ENCODE peak calls at places on chromosome 1, in nine cellular contexts. H, T, L, Y, C, G, O, V and P are unnamed samples.

GRCh38 chr1:50610563-50610962 is 187.3 kb upstream of the DMRTA2 start:
- DNase-seq in H (no peak), T (no peak), L (no peak), Y (no peak), C (no peak), G (no peak), O (no peak), V (no peak), P (no peak)

GRCh38 chr1:42767510-42767924 is 468 bp downstream of the C1orf50 start:
- DNase-seq in H (peak), T (no peak), L (peak), Y (no peak), C (peak), G (no peak), O (peak), V (no peak), P (no peak)

GRCh38 chr1:175373786-175374623 is 181.4 kb upstream of the KIAA0040 start:
- DNase-seq in H (peak), T (peak), L (no peak), Y (no peak), C (no peak), G (no peak), O (peak), V (no peak), P (no peak)

GRCh38 chr1:29315876-29316275 is 79.6 kb downstream of the PTPRU start:
- DNase-seq in H (no peak), T (no peak), L (no peak), Y (no peak), C (no peak), G (no peak), O (no peak), V (no peak), P (no peak)

GRCh38 chr1:53804791-53805505 is 33.1 kb downstream of the NDC1 start:
- DNase-seq in H (peak), T (no peak), L (no peak), Y (no peak), C (peak), G (no peak), O (no peak), V (no peak), P (no peak)

GRCh38 chr1:232378266-232379041 is 251.5 kb downstream of the SIPA1L2 start:
- DNase-seq in H (peak), T (no peak), L (no peak), Y (no peak), C (no peak), G (peak), O (peak), V (no peak), P (no peak)

GRCh38 chr1:208010487-208011079 is 99.7 kb upstream of the CD34 start:
- DNase-seq in H (no peak), T (no peak), L (no peak), Y (no peak), C (no peak), G (no peak), O (no peak), V (no peak), P (no peak)

GRCh38 chr1:113981962-113982931 is 3.0 kb downstream of the OLFML3 start:
- DNase-seq in H (no peak), T (no peak), L (peak), Y (no peak), C (peak), G (peak), O (peak), V (peak), P (peak)

GRCh38 chr1:33082575-33083112 is 1.7 kb downstream of the AZIN2 start:
- DNase-seq in H (no peak), T (no peak), L (no peak), Y (no peak), C (no peak), G (no peak), O (no peak), V (no peak), P (no peak)

GRCh38 chr1:46453449-46453848 is 36.2 kb upstream of the DMBX1 start:
- DNase-seq in H (no peak), T (no peak), L (no peak), Y (no peak), C (no peak), G (no peak), O (no peak), V (no peak), P (no peak)

GRCh38 chr1:153344718-153345025 is 4.0 kb downstream of the PGLYRP4 start:
- DNase-seq in H (no peak), T (no peak), L (no peak), Y (no peak), C (no peak), G (no peak), O (no peak), V (no peak), P (no peak)

GRCh38 chr1:65469126-65469888 is 48.8 kb downstream of the LEPR start:
- DNase-seq in H (no peak), T (no peak), L (no peak), Y (no peak), C (peak), G (no peak), O (no peak), V (no peak), P (no peak)

GRCh38 chr1:212646588-212646987 is 38.0 kb downstream of the ATF3 start:
- DNase-seq in H (no peak), T (no peak), L (no peak), Y (no peak), C (no peak), G (no peak), O (no peak), V (no peak), P (no peak)

GRCh38 chr1:14340244-14340800 is 258.2 kb upstream of the KAZN start:
- DNase-seq in H (no peak), T (no peak), L (no peak), Y (no peak), C (peak), G (no peak), O (peak), V (no peak), P (no peak)

GRCh38 chr1:189597083-189597482 is 880.6 kb downstream of the BRINP3 start:
- DNase-seq in H (peak), T (no peak), L (no peak), Y (no peak), C (no peak), G (peak), O (no peak), V (no peak), P (no peak)

GRCh38 chr1:1560178-1560577 is 14.5 kb downstream of the SSU72 start:
- DNase-seq in H (no peak), T (no peak), L (no peak), Y (no peak), C (no peak), G (no peak), O (no peak), V (no peak), P (no peak)

GRCh38 chr1:112541299-112541698 is 32.5 kb downstream of the WNT2B start:
- DNase-seq in H (no peak), T (no peak), L (no peak), Y (no peak), C (no peak), G (no peak), O (no peak), V (no peak), P (no peak)

GRCh38 chr1:17922833-17923232 is 167.7 kb downstream of the ACTL8 start:
- DNase-seq in H (peak), T (peak), L (peak), Y (no peak), C (peak), G (peak), O (peak), V (no peak), P (peak)
- TF ChIP-seq CTCF in H (peak), T (peak), L (no peak), Y (peak), C (peak), G (no peak), O (peak), V (peak), P (no peak)

DNA sequence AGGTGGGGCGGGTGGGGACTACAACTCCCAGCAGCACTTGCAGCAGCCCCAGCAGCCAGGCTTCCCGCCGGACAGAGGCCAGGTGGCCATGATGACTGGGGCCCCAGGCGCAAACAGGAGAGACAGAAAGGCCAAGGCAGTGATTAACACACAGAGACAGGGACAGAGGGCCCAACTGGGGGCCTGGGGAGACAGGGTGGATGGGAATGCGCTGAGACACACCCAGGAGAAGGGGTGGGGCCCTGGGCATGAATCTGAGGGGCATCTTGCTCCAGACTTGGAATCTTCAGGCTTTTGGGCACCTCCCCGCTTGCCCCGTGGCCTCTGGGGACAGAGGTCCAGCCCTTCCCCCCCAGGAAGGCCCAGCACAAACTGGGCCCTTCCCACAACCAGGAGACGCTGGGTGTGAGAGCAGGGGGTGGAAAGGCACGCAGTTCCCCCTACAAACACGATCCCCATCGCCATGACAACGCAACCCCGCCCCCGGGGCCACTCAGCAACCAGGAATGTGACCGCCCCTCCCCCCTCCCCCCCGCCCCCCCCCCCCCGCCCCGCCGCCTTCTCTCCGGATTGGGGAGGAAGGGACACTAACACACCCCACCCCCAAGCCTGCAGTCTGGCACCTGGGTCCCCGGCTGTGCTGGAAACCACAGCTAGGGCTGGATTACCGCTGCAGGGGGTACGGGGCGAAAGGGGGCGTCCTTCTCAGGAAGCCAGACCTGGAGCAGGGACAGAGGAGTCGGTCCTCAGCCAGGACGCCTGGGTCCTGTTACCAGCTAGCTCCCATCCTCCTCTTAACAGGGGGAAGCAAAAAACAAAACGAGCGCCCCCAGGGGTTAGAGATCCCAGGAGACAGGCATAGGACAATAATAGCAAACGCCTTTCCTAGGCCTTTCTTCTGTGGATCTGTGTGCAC is 4.5 kb downstream of the HDGF start:
- DNase-seq in H (peak), T (peak), L (peak), Y (peak), C (peak), G (peak), O (peak), V (peak), P (peak)
- TF ChIP-seq CTCF in H (peak), T (no peak), L (no peak), Y (no peak), C (no peak), G (no peak), O (peak), V (peak), P (no peak)

DNA sequence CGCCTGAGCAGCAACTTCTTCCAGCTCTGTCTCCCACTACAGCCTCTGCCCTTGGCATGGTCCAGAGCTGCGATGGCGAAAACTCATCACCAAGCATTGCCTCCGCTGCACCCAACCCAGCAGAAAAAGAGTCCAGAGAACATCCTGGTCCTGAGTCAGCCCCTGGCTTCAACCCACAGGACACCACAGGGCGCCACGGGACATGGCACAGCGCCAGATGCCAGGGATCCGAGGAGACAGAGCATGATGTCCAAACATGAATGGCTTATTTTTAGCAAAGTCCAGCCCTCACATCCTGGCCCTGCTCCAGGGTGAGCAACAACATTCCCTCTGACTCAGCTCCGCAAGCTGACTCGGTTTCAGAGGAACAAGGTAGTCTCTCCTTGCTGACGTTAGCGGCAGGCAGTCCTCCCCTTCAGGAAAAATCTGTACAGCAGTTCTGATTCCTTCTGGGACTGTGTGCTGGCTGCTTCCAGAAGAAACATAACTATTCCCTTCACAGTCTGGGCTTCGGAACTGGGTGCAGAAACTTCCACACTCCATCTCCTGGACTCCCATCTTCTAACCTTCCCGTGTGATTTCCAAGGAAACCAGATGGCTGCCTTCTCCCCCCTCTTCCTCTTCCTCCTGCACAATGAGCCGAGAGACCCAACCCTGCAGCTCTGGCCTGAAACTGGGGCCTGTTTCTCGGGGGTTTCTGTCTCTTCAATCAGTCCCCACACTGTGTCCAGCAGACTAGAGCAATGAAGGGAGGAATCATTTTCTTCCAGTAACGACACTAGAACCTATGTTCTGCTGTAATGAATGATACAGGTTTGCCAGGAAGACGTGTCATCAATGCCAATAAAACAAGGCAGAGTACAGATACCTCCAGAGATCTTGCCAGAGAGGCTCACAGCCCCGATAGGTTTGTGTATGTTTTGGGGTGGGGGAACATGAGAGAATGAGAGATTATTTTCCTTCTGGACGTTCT is 131.2 kb downstream of the TOMM20 start:
- DNase-seq in H (peak), T (peak), L (peak), Y (peak), C (peak), G (peak), O (peak), V (peak), P (peak)
- TF ChIP-seq CTCF in H (no peak), T (no peak), L (no peak), Y (no peak), C (no peak), G (no peak), O (no peak), V (no peak), P (no peak)

GRCh38 chr1:226021406-226022200 is 22.5 kb upstream of the SDE2 start:
- DNase-seq in H (peak), T (no peak), L (no peak), Y (no peak), C (no peak), G (no peak), O (no peak), V (no peak), P (no peak)
- TF ChIP-seq CTCF in H (no peak), T (no peak), L (no peak), Y (no peak), C (no peak), G (no peak), O (no peak), V (no peak), P (no peak)

DNA sequence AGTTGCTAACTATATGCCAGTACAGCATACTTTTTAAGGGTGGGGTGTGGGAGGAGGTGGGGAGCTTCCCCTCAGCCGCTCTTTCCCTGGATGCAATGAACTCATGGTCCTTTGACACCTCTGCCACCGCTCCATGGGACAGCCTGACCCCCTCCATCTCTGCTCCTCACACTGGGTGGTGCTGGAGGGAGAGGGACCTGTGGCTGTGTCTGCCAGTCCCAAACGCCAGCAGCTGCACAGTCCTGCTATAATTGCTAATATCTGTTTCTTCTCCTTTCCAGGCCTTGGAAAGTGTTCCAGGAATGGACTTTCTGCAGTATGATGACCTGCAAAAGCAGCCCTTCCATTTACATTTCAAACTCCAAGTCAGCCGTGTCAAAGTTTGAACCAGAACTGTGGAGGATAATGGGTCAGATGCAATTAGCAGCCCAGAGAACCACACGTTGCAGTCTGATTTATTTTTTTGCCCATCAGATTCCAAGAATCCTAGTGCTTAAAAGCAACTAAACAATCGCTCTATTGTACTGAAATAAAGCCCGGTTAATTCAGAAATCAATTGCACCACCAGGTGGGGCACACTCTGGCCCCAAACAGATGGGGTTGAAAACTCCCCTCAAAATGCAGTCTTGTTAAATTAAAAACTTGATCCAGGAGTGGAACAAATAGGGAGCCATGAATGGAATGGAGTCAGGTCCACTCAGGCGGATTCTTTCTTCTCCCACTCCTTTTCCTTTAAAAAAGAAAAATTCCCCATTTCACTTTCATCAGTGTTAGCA is 160.6 kb upstream of the LMO4 start:
- DNase-seq in H (no peak), T (no peak), L (no peak), Y (no peak), C (no peak), G (no peak), O (no peak), V (no peak), P (no peak)
- TF ChIP-seq CTCF in H (peak), T (no peak), L (no peak), Y (no peak), C (no peak), G (no peak), O (peak), V (no peak), P (no peak)

GRCh38 chr1:162360237-162360873 is 16.3 kb downstream of the SPATA46 start:
- DNase-seq in H (no peak), T (no peak), L (no peak), Y (no peak), C (no peak), G (no peak), O (no peak), V (no peak), P (no peak)

GRCh38 chr1:162358928-162359327 is 17.7 kb downstream of the SPATA46 start:
- DNase-seq in H (no peak), T (no peak), L (no peak), Y (no peak), C (no peak), G (no peak), O (no peak), V (no peak), P (no peak)

GRCh38 chr1:162359523-162360236 is 17.0 kb downstream of the SPATA46 start:
- DNase-seq in H (no peak), T (no peak), L (no peak), Y (no peak), C (no peak), G (no peak), O (no peak), V (no peak), P (no peak)

GRCh38 chr1:162360874-162361260 is 15.8 kb downstream of the SPATA46 start:
- DNase-seq in H (no peak), T (no peak), L (no peak), Y (no peak), C (peak), G (no peak), O (no peak), V (no peak), P (no peak)

DNA sequence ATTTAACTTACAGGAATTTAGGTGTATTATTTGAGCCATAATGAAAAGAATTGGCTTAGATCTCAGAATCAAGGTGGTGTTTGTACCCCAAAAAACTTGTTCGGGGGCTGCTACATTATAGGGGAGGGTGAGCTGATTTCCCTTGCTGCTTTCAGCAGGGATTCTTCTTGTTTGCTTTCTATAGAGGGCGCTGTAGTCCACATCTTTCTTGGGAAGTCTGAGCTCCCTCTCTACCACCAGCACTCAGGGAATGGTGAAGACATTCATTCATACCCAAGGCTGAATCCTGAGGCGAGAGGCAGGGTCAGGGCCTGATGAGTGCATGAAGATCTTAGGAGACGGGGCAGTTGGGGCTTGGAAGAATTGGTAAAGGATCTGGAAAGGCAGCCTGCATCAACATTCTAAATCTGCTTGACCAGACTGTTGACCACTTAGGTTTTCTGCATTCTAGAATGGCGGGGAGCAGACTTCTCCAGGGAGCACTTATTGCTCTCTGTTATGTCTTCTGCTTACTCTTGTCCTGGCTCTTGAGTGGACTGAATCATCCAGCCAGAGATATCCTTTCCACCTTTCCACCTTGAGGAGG is 18.9 kb downstream of the SPATA46 start:
- DNase-seq in H (peak), T (no peak), L (no peak), Y (no peak), C (peak), G (no peak), O (peak), V (no peak), P (no peak)
- TF ChIP-seq CTCF in H (peak), T (no peak), L (no peak), Y (peak), C (peak), G (no peak), O (peak), V (peak), P (peak)

GRCh38 chr1:205777994-205778393 is 2.7 kb upstream of the RAB29 start:
- DNase-seq in H (no peak), T (no peak), L (no peak), Y (no peak), C (no peak), G (no peak), O (no peak), V (no peak), P (no peak)

GRCh38 chr1:205783904-205784303 is 8.6 kb upstream of the RAB29 start:
- DNase-seq in H (no peak), T (no peak), L (peak), Y (no peak), C (peak), G (no peak), O (peak), V (no peak), P (peak)

GRCh38 chr1:205782627-205783470 is 7.6 kb upstream of the RAB29 start:
- DNase-seq in H (no peak), T (no peak), L (no peak), Y (no peak), C (no peak), G (no peak), O (no peak), V (no peak), P (no peak)

GRCh38 chr1:205775717-205776056 is 405 bp upstream of the RAB29 start:
- DNase-seq in H (peak), T (peak), L (no peak), Y (no peak), C (peak), G (no peak), O (peak), V (no peak), P (no peak)

DNA sequence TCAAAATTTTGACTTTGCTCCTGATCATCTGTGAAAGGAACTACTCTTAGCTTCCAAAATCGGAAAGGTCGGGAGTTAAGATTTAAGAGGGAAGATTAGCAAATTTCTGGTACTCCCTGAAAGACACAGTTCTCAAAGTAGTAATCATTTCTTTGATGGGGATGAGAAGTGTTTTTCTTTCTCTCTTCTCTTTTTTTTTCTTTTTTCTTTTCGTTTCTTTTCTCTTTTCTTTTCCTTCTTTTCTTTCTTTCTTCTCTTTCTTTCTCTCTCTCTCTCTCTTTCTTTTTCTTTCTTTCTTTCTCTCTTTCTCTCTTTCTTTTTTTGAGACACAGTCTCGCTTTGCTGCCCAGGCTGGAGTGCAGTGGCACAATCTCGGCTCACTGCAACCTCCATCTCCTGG is 5.1 kb upstream of the RAB29 start:
- DNase-seq in H (no peak), T (no peak), L (no peak), Y (no peak), C (no peak), G (no peak), O (no peak), V (no peak), P (no peak)
- TF ChIP-seq CTCF in H (no peak), T (no peak), L (no peak), Y (no peak), C (no peak), G (no peak), O (no peak), V (no peak), P (no peak)

GRCh38 chr1:234488954-234489691 is 10.1 kb upstream of the TARBP1 start:
- DNase-seq in H (peak), T (no peak), L (no peak), Y (no peak), C (no peak), G (no peak), O (no peak), V (no peak), P (no peak)
- TF ChIP-seq CTCF in H (no peak), T (no peak), L (no peak), Y (no peak), C (no peak), G (no peak), O (no peak), V (no peak), P (no peak)